ENCODE peak calls at places on chromosomes 16 and 17, in ten cellular contexts. One of them, this sample, is unnamed.

GRCh38 chr17:63173450-63173849 is 207.4 kb downstream of the TANC2 start:
- DNase-seq in breast epithelium: no peak
- DNase-seq in cardiac muscle cell: no peak
- DNase-seq in AG04450: no peak
- DNase-seq in RPMI7951: no peak
- DNase-seq in stimulated activated CD4-positive, alpha-beta T cell treated with anti-CD3 and anti-CD28 coated beads, TNF-alpha, amount 100 ng/mL, for 48 hours: no peak
- DNase-seq in brain microvascular endothelial cell: no peak
- DNase-seq in epithelial cell of prostate: no peak
- DNase-seq in cerebellar cortex: no peak
- DNase-seq in AG04449: no peak
- DNase-seq in this sample: no peak

GRCh38 chr17:16652847-16653366 is 743 bp downstream of the ZNF624 start:
- DNase-seq in stimulated activated CD4-positive, alpha-beta T cell treated with anti-CD3 and anti-CD28 coated beads, TNF-alpha, amount 100 ng/mL, for 48 hours: no peak
- DNase-seq in epithelial cell of prostate: no peak
- DNase-seq in RPMI7951: no peak
- DNase-seq in AG04450: no peak
- DNase-seq in breast epithelium: no peak
- DNase-seq in AG04449: no peak
- DNase-seq in cardiac muscle cell: no peak
- DNase-seq in brain microvascular endothelial cell: no peak
- DNase-seq in cerebellar cortex: peak; percentile 47
- DNase-seq in this sample: no peak

GRCh38 chr16:48106445-48106844 is 49.3 kb downstream of the ABCC12 start:
- DNase-seq in AG04450: no peak
- DNase-seq in AG04449: no peak
- DNase-seq in brain microvascular endothelial cell: no peak
- DNase-seq in cardiac muscle cell: no peak
- DNase-seq in RPMI7951: no peak
- DNase-seq in cerebellar cortex: peak; percentile 37
- DNase-seq in epithelial cell of prostate: no peak
- DNase-seq in stimulated activated CD4-positive, alpha-beta T cell treated with anti-CD3 and anti-CD28 coated beads, TNF-alpha, amount 100 ng/mL, for 48 hours: no peak
- DNase-seq in breast epithelium: no peak
- DNase-seq in this sample: no peak

GRCh38 chr17:76141212-76142043 is at the start of gene FOXJ1:
- DNase-seq in AG04449: peak; percentile 2
- DNase-seq in epithelial cell of prostate: no peak
- DNase-seq in cardiac muscle cell: peak; percentile 93
- DNase-seq in brain microvascular endothelial cell: peak; percentile 66
- DNase-seq in breast epithelium: peak; percentile 87
- DNase-seq in cerebellar cortex: peak; percentile 91
- DNase-seq in AG04450: peak; percentile 43
- DNase-seq in RPMI7951: peak; percentile 78
- DNase-seq in stimulated activated CD4-positive, alpha-beta T cell treated with anti-CD3 and anti-CD28 coated beads, TNF-alpha, amount 100 ng/mL, for 48 hours: peak; percentile 84
- DNase-seq in this sample: peak; percentile 91

GRCh38 chr17:50181155-50181554 is 15.3 kb downstream of the SGCA start:
- DNase-seq in AG04450: no peak
- DNase-seq in cerebellar cortex: no peak
- DNase-seq in brain microvascular endothelial cell: no peak
- DNase-seq in stimulated activated CD4-positive, alpha-beta T cell treated with anti-CD3 and anti-CD28 coated beads, TNF-alpha, amount 100 ng/mL, for 48 hours: no peak
- DNase-seq in epithelial cell of prostate: no peak
- DNase-seq in AG04449: no peak
- DNase-seq in RPMI7951: no peak
- DNase-seq in breast epithelium: no peak
- DNase-seq in cardiac muscle cell: no peak
- DNase-seq in this sample: no peak

GRCh38 chr17:39325528-39326240 is 75.7 kb downstream of the FBXL20 start:
- DNase-seq in RPMI7951: no peak
- DNase-seq in stimulated activated CD4-positive, alpha-beta T cell treated with anti-CD3 and anti-CD28 coated beads, TNF-alpha, amount 100 ng/mL, for 48 hours: no peak
- DNase-seq in breast epithelium: no peak
- DNase-seq in cardiac muscle cell: no peak
- DNase-seq in epithelial cell of prostate: no peak
- DNase-seq in brain microvascular endothelial cell: no peak
- DNase-seq in AG04450: no peak
- DNase-seq in AG04449: no peak
- DNase-seq in cerebellar cortex: no peak
- DNase-seq in this sample: no peak

GRCh38 chr16:55482056-55482455 is 3.1 kb downstream of the MMP2 start:
- DNase-seq in cerebellar cortex: no peak
- DNase-seq in cardiac muscle cell: no peak
- DNase-seq in AG04449: no peak
- DNase-seq in RPMI7951: peak; percentile 64
- DNase-seq in stimulated activated CD4-positive, alpha-beta T cell treated with anti-CD3 and anti-CD28 coated beads, TNF-alpha, amount 100 ng/mL, for 48 hours: no peak
- DNase-seq in breast epithelium: no peak
- DNase-seq in brain microvascular endothelial cell: no peak
- DNase-seq in AG04450: no peak
- DNase-seq in epithelial cell of prostate: no peak
- DNase-seq in this sample: no peak

GRCh38 chr17:14525551-14526455 is 224.9 kb downstream of the HS3ST3B1 start:
- DNase-seq in epithelial cell of prostate: no peak
- DNase-seq in cerebellar cortex: no peak
- DNase-seq in RPMI7951: no peak
- DNase-seq in cardiac muscle cell: no peak
- DNase-seq in AG04450: no peak
- DNase-seq in stimulated activated CD4-positive, alpha-beta T cell treated with anti-CD3 and anti-CD28 coated beads, TNF-alpha, amount 100 ng/mL, for 48 hours: no peak
- DNase-seq in AG04449: no peak
- DNase-seq in brain microvascular endothelial cell: no peak
- DNase-seq in breast epithelium: no peak
- DNase-seq in this sample: no peak

GRCh38 chr16:58048914-58049696 is 23.6 kb downstream of the MMP15 start:
- DNase-seq in RPMI7951: no peak
- DNase-seq in stimulated activated CD4-positive, alpha-beta T cell treated with anti-CD3 and anti-CD28 coated beads, TNF-alpha, amount 100 ng/mL, for 48 hours: no peak
- DNase-seq in epithelial cell of prostate: no peak
- DNase-seq in breast epithelium: no peak
- DNase-seq in cardiac muscle cell: no peak
- DNase-seq in AG04449: no peak
- DNase-seq in cerebellar cortex: no peak
- DNase-seq in brain microvascular endothelial cell: no peak
- DNase-seq in AG04450: no peak
- DNase-seq in this sample: no peak

GRCh38 chr17:33038740-33039139 is 47.1 kb downstream of the SPACA3 start:
- DNase-seq in RPMI7951: peak; percentile 3
- DNase-seq in epithelial cell of prostate: no peak
- DNase-seq in brain microvascular endothelial cell: no peak
- DNase-seq in stimulated activated CD4-positive, alpha-beta T cell treated with anti-CD3 and anti-CD28 coated beads, TNF-alpha, amount 100 ng/mL, for 48 hours: no peak
- DNase-seq in breast epithelium: no peak
- DNase-seq in cardiac muscle cell: peak; percentile 58
- DNase-seq in AG04449: no peak
- DNase-seq in AG04450: no peak
- DNase-seq in cerebellar cortex: peak; percentile 72
- DNase-seq in this sample: no peak

GRCh38 chr16:48123104-48123788 is 32.5 kb downstream of the ABCC12 start:
- DNase-seq in breast epithelium: no peak
- DNase-seq in cardiac muscle cell: no peak
- DNase-seq in cerebellar cortex: no peak
- DNase-seq in stimulated activated CD4-positive, alpha-beta T cell treated with anti-CD3 and anti-CD28 coated beads, TNF-alpha, amount 100 ng/mL, for 48 hours: peak; percentile 71
- DNase-seq in brain microvascular endothelial cell: peak; percentile 99
- DNase-seq in AG04449: peak; percentile 98
- DNase-seq in AG04450: peak; percentile 96
- DNase-seq in RPMI7951: peak; percentile 99
- DNase-seq in epithelial cell of prostate: peak; percentile 95
- DNase-seq in this sample: peak; percentile 92

GRCh38 chr17:82314012-82314720 is 3.2 kb downstream of the CD7 start:
- DNase-seq in AG04450: no peak
- DNase-seq in RPMI7951: no peak
- DNase-seq in breast epithelium: no peak
- DNase-seq in cerebellar cortex: no peak
- DNase-seq in AG04449: no peak
- DNase-seq in stimulated activated CD4-positive, alpha-beta T cell treated with anti-CD3 and anti-CD28 coated beads, TNF-alpha, amount 100 ng/mL, for 48 hours: no peak
- DNase-seq in brain microvascular endothelial cell: no peak
- DNase-seq in epithelial cell of prostate: no peak
- DNase-seq in cardiac muscle cell: no peak
- DNase-seq in this sample: no peak

GRCh38 chr17:75457047-75457654 is 716 bp downstream of the TMEM94 start:
- DNase-seq in AG04449: no peak
- DNase-seq in breast epithelium: no peak
- DNase-seq in cerebellar cortex: peak; percentile 69
- DNase-seq in epithelial cell of prostate: no peak
- DNase-seq in RPMI7951: peak; percentile 51
- DNase-seq in brain microvascular endothelial cell: no peak
- DNase-seq in AG04450: no peak
- DNase-seq in stimulated activated CD4-positive, alpha-beta T cell treated with anti-CD3 and anti-CD28 coated beads, TNF-alpha, amount 100 ng/mL, for 48 hours: no peak
- DNase-seq in cardiac muscle cell: peak; percentile 56
- DNase-seq in this sample: no peak

GRCh38 chr16:7914738-7915137 is 582.1 kb downstream of the RBFOX1 start:
- DNase-seq in breast epithelium: no peak
- DNase-seq in cardiac muscle cell: no peak
- DNase-seq in epithelial cell of prostate: no peak
- DNase-seq in brain microvascular endothelial cell: no peak
- DNase-seq in RPMI7951: no peak
- DNase-seq in cerebellar cortex: no peak
- DNase-seq in AG04449: no peak
- DNase-seq in stimulated activated CD4-positive, alpha-beta T cell treated with anti-CD3 and anti-CD28 coated beads, TNF-alpha, amount 100 ng/mL, for 48 hours: no peak
- DNase-seq in AG04450: no peak
- DNase-seq in this sample: no peak

GRCh38 chr16:9050102-9050830 is 41.2 kb upstream of the HAPSTR1 start:
- DNase-seq in breast epithelium: no peak
- DNase-seq in RPMI7951: no peak
- DNase-seq in epithelial cell of prostate: no peak
- DNase-seq in cerebellar cortex: no peak
- DNase-seq in stimulated activated CD4-positive, alpha-beta T cell treated with anti-CD3 and anti-CD28 coated beads, TNF-alpha, amount 100 ng/mL, for 48 hours: no peak
- DNase-seq in brain microvascular endothelial cell: no peak
- DNase-seq in AG04449: no peak
- DNase-seq in AG04450: no peak
- DNase-seq in cardiac muscle cell: peak; percentile 11
- DNase-seq in this sample: peak; percentile 25

GRCh38 chr16:28875134-28876015 is 2.9 kb upstream of the ATP2A1 start:
- DNase-seq in AG04449: no peak
- DNase-seq in stimulated activated CD4-positive, alpha-beta T cell treated with anti-CD3 and anti-CD28 coated beads, TNF-alpha, amount 100 ng/mL, for 48 hours: no peak
- DNase-seq in cerebellar cortex: peak; percentile 13
- DNase-seq in AG04450: no peak
- DNase-seq in breast epithelium: no peak
- DNase-seq in RPMI7951: no peak
- DNase-seq in epithelial cell of prostate: no peak
- DNase-seq in cardiac muscle cell: no peak
- DNase-seq in brain microvascular endothelial cell: no peak
- DNase-seq in this sample: no peak

GRCh38 chr17:16491131-16491702 is 776 bp downstream of the LRRC75A start:
- DNase-seq in stimulated activated CD4-positive, alpha-beta T cell treated with anti-CD3 and anti-CD28 coated beads, TNF-alpha, amount 100 ng/mL, for 48 hours: no peak
- DNase-seq in RPMI7951: no peak
- DNase-seq in AG04449: no peak
- DNase-seq in brain microvascular endothelial cell: no peak
- DNase-seq in AG04450: no peak
- DNase-seq in cerebellar cortex: no peak
- DNase-seq in epithelial cell of prostate: no peak
- DNase-seq in breast epithelium: no peak
- DNase-seq in cardiac muscle cell: peak; percentile 42
- DNase-seq in this sample: no peak

GRCh38 chr17:77322534-77323412 is 182.0 kb downstream of the SEC14L1 start:
- DNase-seq in stimulated activated CD4-positive, alpha-beta T cell treated with anti-CD3 and anti-CD28 coated beads, TNF-alpha, amount 100 ng/mL, for 48 hours: no peak
- DNase-seq in RPMI7951: peak; percentile 99
- DNase-seq in AG04450: peak; percentile 95
- DNase-seq in cardiac muscle cell: peak; percentile 55
- DNase-seq in epithelial cell of prostate: peak; percentile 71
- DNase-seq in AG04449: peak; percentile 97
- DNase-seq in cerebellar cortex: peak; percentile 64
- DNase-seq in brain microvascular endothelial cell: peak; percentile 97
- DNase-seq in breast epithelium: peak; percentile 68
- DNase-seq in this sample: peak; percentile 99

This sample was measured in H4.